ENCODE peak calls at places on chromosome 2, in ten cellular contexts. D is stimulated activated CD8-positive, alpha-beta memory T cell treated with anti-CD3 and anti-CD28 coated beads, Interleukin-15, amount 100 ng/mL, for 24 hours; T is T follicular helper cell; L is activated CD4-positive, alpha-beta T cell treated with anti-CD3 and anti-CD28 coated beads, Interleukin-2, amount 10 ng/mL, durations not matched to agents 7 days and 5 days; Q is fibroblast of lung; A is B cell; J is NCI-H1105; I is HTR-8/SVneo; V is COR-L47; Y is AG04449. G is an unnamed sample.

GRCh38 chr2:144666032-144666431 is 146.1 kb upstream of the ZEB2 start:
- DNase-seq in D (no peak), T (no peak), L (no peak), Q (peak; percentile 56), A (no peak), J (no peak), I (no peak), V (no peak), Y (no peak), G (no peak)

GRCh38 chr2:142544173-142544572 is 333.3 kb upstream of the KYNU start:
- DNase-seq in D (no peak), T (no peak), L (no peak), Q (no peak), A (no peak), J (no peak), I (no peak), V (no peak), Y (no peak), G (no peak)

GRCh38 chr2:48515588-48515987 is 14.4 kb upstream of the STON1 start:
- DNase-seq in D (no peak), T (no peak), L (no peak), Q (no peak), A (no peak), J (no peak), I (no peak), V (no peak), Y (no peak), G (no peak)

GRCh38 chr2:234290671-234291070 is 206.2 kb downstream of the ARL4C start:
- DNase-seq in D (no peak), T (peak; percentile 82), L (peak; percentile 93), Q (no peak), A (peak; percentile 46), J (no peak), I (no peak), V (no peak), Y (no peak), G (no peak)

GRCh38 chr2:145811467-145812162 is 1291.7 kb upstream of the ZEB2 start:
- DNase-seq in D (no peak), T (no peak), L (no peak), Q (no peak), A (no peak), J (no peak), I (no peak), V (no peak), Y (no peak), G (no peak)

GRCh38 chr2:136377423-136378382 is 259.8 kb upstream of the CXCR4 start:
- DNase-seq in D (no peak), T (no peak), L (no peak), Q (no peak), A (no peak), J (no peak), I (no peak), V (no peak), Y (no peak), G (no peak)

GRCh38 chr2:68127358-68128242 is 30.1 kb upstream of the PNO1 start:
- DNase-seq in D (no peak), T (no peak), L (no peak), Q (no peak), A (no peak), J (no peak), I (no peak), V (no peak), Y (no peak), G (no peak)

GRCh38 chr2:56474412-56475158 is 290.8 kb downstream of the CCDC85A start:
- DNase-seq in D (no peak), T (no peak), L (no peak), Q (no peak), A (no peak), J (peak; percentile 89), I (peak; percentile 42), V (peak; percentile 93), Y (peak; percentile 34), G (peak; percentile 81)

GRCh38 chr2:200306719-200306968 is 151 bp downstream of the SPATS2L start:
- DNase-seq in D (no peak), T (no peak), L (peak; percentile 10), Q (no peak), A (peak; percentile 66), J (no peak), I (no peak), V (no peak), Y (no peak), G (no peak)

GRCh38 chr2:196482119-196483065 is 157.1 kb upstream of the CCDC150 start:
- DNase-seq in D (no peak), T (no peak), L (no peak), Q (no peak), A (no peak), J (no peak), I (no peak), V (no peak), Y (no peak), G (no peak)

GRCh38 chr2:239180526-239181073 is 220.2 kb downstream of the HDAC4 start:
- DNase-seq in D (no peak), T (no peak), L (no peak), Q (no peak), A (no peak), J (no peak), I (no peak), V (no peak), Y (no peak), G (no peak)

GRCh38 chr2:241508240-241508509 is 209 bp downstream of the STK25 start:
- DNase-seq in D (no peak), T (no peak), L (no peak), Q (no peak), A (no peak), J (peak; percentile 58), I (no peak), V (peak; percentile 47), Y (no peak), G (no peak)

GRCh38 chr2:127174977-127175376 is 45.1 kb downstream of the CYP27C1 start:
- DNase-seq in D (no peak), T (no peak), L (no peak), Q (peak; percentile 30), A (no peak), J (no peak), I (no peak), V (peak; percentile 34), Y (no peak), G (no peak)

GRCh38 chr2:133331437-133331836 is 236.8 kb downstream of the NCKAP5 start:
- DNase-seq in D (no peak), T (no peak), L (no peak), Q (no peak), A (no peak), J (peak; percentile 77), I (no peak), V (no peak), Y (no peak), G (no peak)

GRCh38 chr2:236352761-236353593 is 88.8 kb upstream of the ASB18 start:
- DNase-seq in D (no peak), T (no peak), L (peak; percentile 44), Q (peak; percentile 49), A (no peak), J (peak; percentile 6), I (peak; percentile 32), V (no peak), Y (no peak), G (no peak)

GRCh38 chr2:164538250-164538866 is 82.9 kb downstream of the GRB14 start:
- DNase-seq in D (no peak), T (no peak), L (no peak), Q (peak; percentile 27), A (no peak), J (peak; percentile 6), I (peak; percentile 53), V (peak; percentile 31), Y (no peak), G (no peak)

GRCh38 chr2:174546519-174547506 is 50.8 kb downstream of the WIPF1 start:
- DNase-seq in D (no peak), T (peak; percentile 13), L (peak; percentile 65), Q (peak; percentile 43), A (no peak), J (no peak), I (peak; percentile 31), V (peak; percentile 16), Y (no peak), G (no peak)

GRCh38 chr2:215540646-215541045 is 104.8 kb upstream of the FN1 start:
- DNase-seq in D (no peak), T (no peak), L (no peak), Q (peak; percentile 99), A (no peak), J (no peak), I (no peak), V (no peak), Y (peak; percentile 86), G (no peak)

GRCh38 chr2:238835726-238836301 is 12.1 kb upstream of the TWIST2 start:
- DNase-seq in D (no peak), T (no peak), L (no peak), Q (no peak), A (no peak), J (no peak), I (no peak), V (no peak), Y (no peak), G (no peak)